ENCODE peak calls at places on chromosomes 13 and 19, in seven cellular contexts. U is heart right ventricle; M is neural crest cell; D is SK-N-DZ; T is AG04450; O is stimulated activated CD4-positive, alpha-beta T cell treated with anti-CD3 and anti-CD28 coated beads, Interleukin-4, amount 100 ng/mL, for 24 hours; L is NT2/D1. F is an unnamed sample.
A peak's percentile ranks its signal among the peaks of the same experiment; 100 is the strongest.

GRCh38 chr19:52603558-52604207 is 33.6 kb downstream of the ZNF701 start:
- DNase-seq in L (no peak), O (no peak), U (no peak), M (no peak), T (no peak), D (no peak), F (no peak)

GRCh38 chr19:50379602-50380001 is 3.3 kb downstream of the NR1H2 start:
- DNase-seq in D (no peak), O (no peak), T (no peak), L (no peak), M (no peak), U (no peak), F (no peak)

GRCh38 chr19:497861-498590 is 1.7 kb downstream of the MADCAM1 start:
- DNase-seq in O (no peak), U (no peak), L (no peak), D (no peak), T (no peak), M (no peak), F (no peak)

GRCh38 chr19:9883231-9883758 is 48.2 kb downstream of the PIN1 start:
- DNase-seq in T (no peak), O (no peak), U (no peak), L (peak; percentile 27), M (no peak), D (peak; percentile 37), F (peak; percentile 27)

GRCh38 chr13:38947049-38947448 is 43.6 kb downstream of the STOML3 start:
- DNase-seq in M (no peak), T (no peak), D (no peak), L (no peak), U (no peak), O (no peak), F (no peak)

GRCh38 chr13:94395889-94396288 is 83.6 kb downstream of the DCT start:
- DNase-seq in L (no peak), T (no peak), O (no peak), U (no peak), M (no peak), D (no peak), F (no peak)

GRCh38 chr19:45173816-45174215 is 4.2 kb downstream of the TRAPPC6A start:
- DNase-seq in M (no peak), U (no peak), D (no peak), L (no peak), O (no peak), T (no peak), F (no peak)

GRCh38 chr13:43942301-43942700 is 62.6 kb downstream of the LACC1 start:
- DNase-seq in M (no peak), D (no peak), O (no peak), L (no peak), T (no peak), U (no peak), F (no peak)

GRCh38 chr13:106513025-106513424 is 22.4 kb downstream of the EFNB2 start:
- DNase-seq in U (no peak), M (no peak), L (no peak), T (no peak), O (no peak), D (no peak), F (no peak)

GRCh38 chr19:5478241-5478924 is 23.2 kb downstream of the ZNRF4 start:
- DNase-seq in L (no peak), U (no peak), O (no peak), M (no peak), T (no peak), D (no peak), F (no peak)

GRCh38 chr13:46179576-46180368 is 2.2 kb downstream of the LCP1 start:
- DNase-seq in O (peak; percentile 79), L (no peak), U (peak; percentile 40), D (no peak), M (no peak), T (no peak), F (no peak)

GRCh38 chr19:23116802-23117571 is at the start of gene ZNF730:
- DNase-seq in L (peak; percentile 81), U (peak; percentile 37), M (peak; percentile 93), O (peak; percentile 10), D (peak; percentile 88), T (peak; percentile 69), F (peak; percentile 89)

GRCh38 chr13:25922373-25922772 is 129.4 kb downstream of the SHISA2 start:
- DNase-seq in M (no peak), L (no peak), D (peak; percentile 45), U (no peak), T (no peak), O (no peak), F (no peak)

GRCh38 chr19:40594251-40594650 is 6.9 kb upstream of the LTBP4 start:
- DNase-seq in O (no peak), D (peak; percentile 47), U (no peak), M (no peak), L (no peak), T (no peak), F (no peak)

GRCh38 chr13:40059540-40060232 is 404.2 kb downstream of the COG6 start:
- DNase-seq in D (no peak), M (no peak), T (no peak), O (no peak), U (no peak), L (no peak), F (no peak)

GRCh38 chr13:93476175-93476574 is 249.6 kb downstream of the GPC6 start:
- DNase-seq in O (no peak), U (no peak), M (no peak), L (no peak), T (peak; percentile 71), D (no peak), F (no peak)

GRCh38 chr19:1081301-1082164 is 13.6 kb downstream of the POLR2E start:
- DNase-seq in T (no peak), O (no peak), M (no peak), D (peak; percentile 70), U (peak; percentile 49), L (no peak), F (no peak)

GRCh38 chr13:48437381-48437780 is 24.5 kb upstream of the LPAR6 start:
- DNase-seq in D (no peak), U (peak; percentile 73), M (no peak), L (no peak), O (no peak), T (no peak), F (no peak)

GRCh38 chr13:73891805-73892204 is 242.4 kb downstream of the KLF12 start:
- DNase-seq in L (no peak), U (no peak), O (no peak), D (no peak), T (no peak), M (no peak), F (no peak)

GRCh38 chr19:40165362-40165937 is 25.8 kb upstream of the MAP3K10 start:
- DNase-seq in L (peak; percentile 35), D (peak; percentile 75), T (no peak), M (peak; percentile 50), U (peak; percentile 46), O (peak; percentile 63), F (peak; percentile 68)

GRCh38 chr19:14375582-14376291 is 5.5 kb upstream of the ADGRE5 start:
- DNase-seq in O (no peak), T (no peak), L (no peak), M (no peak), U (peak; percentile 65), D (no peak), F (no peak)

GRCh38 chr13:39941236-39941635 is 285.8 kb downstream of the COG6 start:
- DNase-seq in U (no peak), T (no peak), O (no peak), D (no peak), L (peak; percentile 25), M (no peak), F (no peak)

GRCh38 chr19:17389288-17389687 is 4.7 kb downstream of the CCDC194 start:
- DNase-seq in D (no peak), L (no peak), T (no peak), O (no peak), U (no peak), M (no peak), F (no peak)

GRCh38 chr13:44004881-44005280 is 125.2 kb downstream of the LACC1 start:
- DNase-seq in L (no peak), U (no peak), O (no peak), T (peak; percentile 23), M (no peak), D (no peak), F (no peak)

GRCh38 chr19:33492951-33493350 is 28.6 kb downstream of the PEPD start:
- DNase-seq in O (no peak), T (no peak), U (no peak), L (no peak), D (no peak), M (no peak), F (no peak)

GRCh38 chr13:105608132-105608531 is 927.3 kb downstream of the EFNB2 start:
- DNase-seq in U (no peak), T (no peak), M (no peak), O (no peak), D (no peak), L (no peak), F (no peak)

GRCh38 chr13:54226866-54227265 is 1198.3 kb downstream of the OLFM4 start:
- DNase-seq in T (no peak), O (no peak), M (peak; percentile 12), L (no peak), U (no peak), D (no peak), F (no peak)

GRCh38 chr13:88103824-88104223 is 432.7 kb downstream of the SLITRK5 start:
- DNase-seq in D (no peak), T (no peak), O (no peak), M (no peak), L (no peak), U (no peak), F (no peak)

GRCh38 chr13:29566864-29567263 is 28.6 kb downstream of the SLC7A1 start:
- DNase-seq in U (no peak), M (no peak), L (no peak), O (no peak), T (no peak), D (no peak), F (no peak)

GRCh38 chr19:46124638-46125115 is at the start of gene IGFL3:
- DNase-seq in T (no peak), D (no peak), U (no peak), O (no peak), M (no peak), L (no peak), F (no peak)

GRCh38 chr19:35156673-35157014 is 2.1 kb downstream of the FXYD5 start:
- DNase-seq in L (no peak), T (no peak), U (no peak), D (no peak), O (no peak), M (no peak), F (no peak)

GRCh38 chr13:110492299-110493160 is 69.0 kb downstream of the RAB20 start:
- DNase-seq in D (no peak), T (no peak), O (no peak), L (no peak), M (no peak), U (no peak), F (no peak)

GRCh38 chr13:106532111-106532929 is 3.1 kb downstream of the EFNB2 start:
- DNase-seq in L (no peak), T (no peak), M (no peak), O (no peak), D (peak; percentile 88), U (no peak), F (no peak)

GRCh38 chr13:98333481-98333880 is 156.4 kb upstream of the RNF113B start:
- DNase-seq in U (no peak), D (no peak), M (peak; percentile 29), L (no peak), T (no peak), O (no peak), F (no peak)

GRCh38 chr13:114079601-114080536 is 52.6 kb downstream of the RASA3 start:
- DNase-seq in M (no peak), U (no peak), D (no peak), L (no peak), O (no peak), T (no peak), F (no peak)

GRCh38 chr19:38730470-38730730 is 13.9 kb downstream of the CAPN12 start:
- DNase-seq in T (no peak), L (no peak), D (no peak), U (no peak), O (no peak), M (no peak), F (no peak)

GRCh38 chr19:45922281-45922680 is 7.7 kb upstream of the NANOS2 start:
- DNase-seq in U (no peak), D (peak; percentile 27), M (no peak), T (no peak), L (no peak), O (no peak), F (no peak)

GRCh38 chr19:50607388-50607787 is 32.3 kb downstream of the SYT3 start:
- DNase-seq in O (no peak), M (no peak), D (no peak), U (no peak), T (no peak), L (no peak), F (no peak)

F was measured in neuronal stem cell.